ENCODE peak calls at places on chromosomes 13 and 19, in five cellular contexts. F is spleen, S is suprapubic skin, V is endothelial cell of umbilical vein, Y is transverse colon. B is an unnamed sample.

GRCh38 chr13:102571075-102571474 is 25.7 kb upstream of the TPP2 start:
- DNase-seq in F (no peak), S (no peak), V (no peak), Y (no peak), B (no peak)

GRCh38 chr13:23979361-23980159 is 82.3 kb upstream of the C1QTNF9B start:
- DNase-seq in F (peak; percentile 88), S (peak; percentile 89), V (peak; percentile 75), Y (peak; percentile 67), B (peak; percentile 35)

GRCh38 chr19:45446295-45446694 is 21.5 kb upstream of the FOSB start:
- DNase-seq in F (no peak), S (no peak), V (peak; percentile 47), Y (no peak), B (no peak)

GRCh38 chr19:5148794-5149190 is 179.9 kb downstream of the KDM4B start:
- DNase-seq in F (peak; percentile 70), S (no peak), V (no peak), Y (no peak), B (no peak)

GRCh38 chr19:3618144-3618810 is 8.3 kb downstream of the CACTIN start:
- DNase-seq in F (peak; percentile 90), S (no peak), V (peak; percentile 38), Y (peak; percentile 70), B (no peak)

GRCh38 chr13:97889803-97890202 is 63.7 kb upstream of the IPO5 start:
- DNase-seq in F (no peak), S (no peak), V (peak; percentile 4), Y (no peak), B (no peak)

GRCh38 chr13:40350283-40350992 is 316.0 kb downstream of the FOXO1 start:
- DNase-seq in F (no peak), S (no peak), V (no peak), Y (no peak), B (no peak)

GRCh38 chr19:16778796-16779411 is 50.3 kb upstream of the SIN3B start:
- DNase-seq in F (peak; percentile 79), S (no peak), V (peak; percentile 59), Y (peak; percentile 57), B (no peak)

GRCh38 chr13:78913656-78914055 is 254.7 kb upstream of the OBI1 start:
- DNase-seq in F (no peak), S (no peak), V (no peak), Y (no peak), B (no peak)

GRCh38 chr19:49151339-49152217 is 3.6 kb downstream of the HRC start:
- DNase-seq in F (no peak), S (peak; percentile 92), V (peak; percentile 29), Y (peak; percentile 98), B (peak; percentile 93)

GRCh38 chr19:12092065-12092867 is 27.7 kb downstream of the ZNF844 start:
- DNase-seq in F (peak; percentile 93), S (peak; percentile 93), V (peak; percentile 71), Y (peak; percentile 78), B (peak; percentile 54)

GRCh38 chr13:111659842-111660241 is 339.4 kb downstream of the TEX29 start:
- DNase-seq in F (no peak), S (peak; percentile 21), V (no peak), Y (no peak), B (no peak)

GRCh38 chr19:35566738-35567137 is 3.3 kb upstream of the ATP4A start:
- DNase-seq in F (no peak), S (no peak), V (no peak), Y (no peak), B (no peak)

GRCh38 chr13:39895254-39895653 is 239.8 kb downstream of the COG6 start:
- DNase-seq in F (no peak), S (no peak), V (peak; percentile 93), Y (no peak), B (no peak)

GRCh38 chr19:49585023-49585422 is 3.9 kb downstream of the PRRG2 start:
- DNase-seq in F (no peak), S (no peak), V (no peak), Y (no peak), B (no peak)

GRCh38 chr19:46218160-46218559 is 11.4 kb upstream of the IGFL1 start:
- DNase-seq in F (no peak), S (no peak), V (peak; percentile 24), Y (no peak), B (no peak)

GRCh38 chr19:41219924-41220567 is 1.0 kb downstream of the AXL start:
- DNase-seq in F (no peak), S (peak; percentile 84), V (no peak), Y (peak; percentile 25), B (no peak)

GRCh38 chr19:17337675-17338439 is 504 bp downstream of the GTPBP3 start:
- DNase-seq in F (peak; percentile 86), S (no peak), V (no peak), Y (no peak), B (no peak)

GRCh38 chr19:38266070-38266469 is 1.7 kb downstream of the SPINT2 start:
- DNase-seq in F (no peak), S (no peak), V (no peak), Y (no peak), B (peak; percentile 67)

GRCh38 chr19:12936582-12936981 is 1.8 kb upstream of the CALR start:
- DNase-seq in F (no peak), S (no peak), V (no peak), Y (no peak), B (no peak)

GRCh38 chr19:44303976-44304568 is 753 bp downstream of the ZNF235 start:
- DNase-seq in F (no peak), S (no peak), V (no peak), Y (peak; percentile 12), B (no peak)

GRCh38 chr19:7400815-7401214 is 52.1 kb downstream of the ARHGEF18 start:
- DNase-seq in F (no peak), S (no peak), V (no peak), Y (no peak), B (no peak)

GRCh38 chr13:80297094-80297493 is 43.8 kb downstream of the SPRY2 start:
- DNase-seq in F (no peak), S (no peak), V (no peak), Y (no peak), B (no peak)

GRCh38 chr19:10789876-10790275 is 46.1 kb downstream of the TMED1 start:
- DNase-seq in F (no peak), S (no peak), V (no peak), Y (no peak), B (no peak)

GRCh38 chr19:4575978-4576933 is 16.8 kb upstream of the SEMA6B start:
- DNase-seq in F (peak; percentile 90), S (no peak), V (peak; percentile 72), Y (peak; percentile 68), B (peak; percentile 66)

GRCh38 chr19:19775891-19776205 is 42.9 kb upstream of the ZNF14 start:
- DNase-seq in F (no peak), S (no peak), V (no peak), Y (no peak), B (no peak)

GRCh38 chr13:77176350-77176749 is 149.4 kb upstream of the FBXL3 start:
- DNase-seq in F (no peak), S (no peak), V (no peak), Y (no peak), B (no peak)

DNA sequence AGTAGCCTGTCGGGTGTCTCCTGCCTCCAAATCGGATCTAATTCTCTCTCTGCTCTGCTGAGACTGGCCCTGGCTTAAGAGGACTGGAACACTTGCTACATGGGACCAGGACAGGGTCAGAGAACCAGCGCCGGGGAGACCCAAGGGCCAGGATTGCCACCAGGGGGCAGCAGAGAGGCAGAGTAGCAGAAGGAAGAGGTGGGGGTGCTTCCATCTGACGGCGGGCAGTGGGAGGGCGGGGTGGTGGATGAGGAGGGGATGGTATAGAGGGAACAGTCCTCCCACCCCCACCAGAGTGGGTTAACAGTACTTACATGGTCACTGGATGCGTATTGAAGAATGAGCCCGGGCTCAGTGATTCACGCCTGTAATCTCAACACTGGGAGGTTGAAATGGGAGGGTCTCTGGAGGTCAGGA is 11.9 kb downstream of the SELENOW start:
- DNase-seq in F (peak; percentile 92), S (peak; percentile 93), V (peak; percentile 64), Y (peak; percentile 85), B (peak; percentile 78)
- TF ChIP-seq POLR2A in F (no peak), S (no peak), V (no peak), Y (no peak), B (no peak)

GRCh38 chr13:48827709-48828108 is 148.0 kb upstream of the FNDC3A start:
- DNase-seq in F (no peak), S (no peak), V (no peak), Y (no peak), B (no peak)

GRCh38 chr13:48826039-48826438 is 149.7 kb upstream of the FNDC3A start:
- DNase-seq in F (no peak), S (no peak), V (no peak), Y (no peak), B (no peak)

GRCh38 chr13:48831248-48831647 is 144.5 kb upstream of the FNDC3A start:
- DNase-seq in F (no peak), S (no peak), V (no peak), Y (no peak), B (no peak)

GRCh38 chr13:48829536-48829935 is 146.2 kb upstream of the FNDC3A start:
- DNase-seq in F (no peak), S (no peak), V (no peak), Y (no peak), B (no peak)

GRCh38 chr13:48828962-48829405 is 146.7 kb upstream of the FNDC3A start:
- DNase-seq in F (no peak), S (no peak), V (no peak), Y (no peak), B (no peak)
- H3K27ac ChIP-seq in F (no peak overlapping the region), S (no peak overlapping the region), V (no peak overlapping the region), Y (no peak overlapping the region), B (no peak overlapping the region)

GRCh38 chr19:55465460-55466245 is 1.1 kb upstream of the C19orf85 start:
- DNase-seq in F (peak; percentile 74), S (no peak), V (no peak), Y (no peak), B (no peak)

GRCh38 chr19:55466246-55466614 is 1.7 kb upstream of the C19orf85 start:
- DNase-seq in F (no peak), S (no peak), V (no peak), Y (no peak), B (no peak)

GRCh38 chr19:55464669-55465068 is at the start of gene C19orf85:
- DNase-seq in F (no peak), S (no peak), V (no peak), Y (no peak), B (no peak)

GRCh38 chr19:55468054-55468393 is 3.5 kb upstream of the C19orf85 start:
- DNase-seq in F (no peak), S (no peak), V (no peak), Y (no peak), B (no peak)

GRCh38 chr19:55467236-55468053 is 2.9 kb upstream of the C19orf85 start:
- DNase-seq in F (peak; percentile 93), S (no peak), V (peak; percentile 38), Y (peak; percentile 75), B (no peak)
- TF ChIP-seq POLR2AphosphoS5 in F (peak; percentile 57), S (no peak), V (no peak), Y (no peak), B (peak; percentile 27)

DNA sequence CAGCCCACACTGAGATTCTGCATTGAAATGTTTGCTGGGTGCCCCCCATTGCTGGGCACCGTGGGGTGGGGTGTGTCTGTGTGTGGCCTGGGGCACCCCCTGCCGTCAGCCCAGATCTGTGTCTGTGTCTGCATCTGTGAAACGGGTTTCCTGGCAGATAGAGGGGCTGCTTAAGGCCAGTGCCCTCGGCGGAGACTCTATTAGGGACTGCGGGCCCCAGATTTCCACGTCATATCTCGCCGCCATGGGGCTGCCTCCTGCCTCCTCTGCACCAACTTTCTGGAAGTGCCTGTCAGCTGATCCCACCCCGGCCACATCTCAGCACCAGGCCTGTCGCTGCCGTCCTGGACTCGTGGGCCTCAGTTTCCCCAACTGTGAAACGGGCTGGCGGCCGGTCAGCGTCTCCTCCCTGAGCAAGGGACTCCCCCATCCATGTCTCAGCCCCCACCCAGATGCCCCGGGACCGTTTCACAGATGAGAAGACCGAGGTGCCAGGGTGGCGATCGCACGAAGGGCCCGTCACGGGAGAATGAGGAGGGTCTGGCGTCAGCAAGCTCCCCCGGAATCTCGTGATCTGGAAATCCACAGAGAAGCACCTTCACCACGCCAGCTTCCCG is 21.4 kb downstream of the ARID3A start:
- DNase-seq in F (no peak), S (no peak), V (no peak), Y (no peak), B (no peak)
- TF ChIP-seq POLR2A in F (no peak), S (no peak), V (no peak), Y (no peak), B (no peak)

B was measured in breast epithelium.